ENCODE peak calls at places on chromosomes 13 and 19, in five cellular contexts. One of them, this sample, is unnamed.

GRCh38 chr13:74047925-74048324 is 86.3 kb downstream of the KLF12 start:
- DNase-seq in OCI-LY7: no peak
- DNase-seq in choroid plexus epithelial cell: peak
- DNase-seq in upper lobe of left lung: no peak
- DNase-seq in retinal pigment epithelial cell: no peak
- DNase-seq in this sample: no peak

GRCh38 chr13:85503797-85504196 is 295.4 kb downstream of the SLITRK6 start:
- DNase-seq in OCI-LY7: no peak
- DNase-seq in choroid plexus epithelial cell: peak
- DNase-seq in upper lobe of left lung: no peak
- DNase-seq in retinal pigment epithelial cell: peak
- DNase-seq in this sample: no peak

GRCh38 chr19:33064117-33064777 is 441 bp downstream of the RHPN2 start:
- DNase-seq in OCI-LY7: peak
- DNase-seq in choroid plexus epithelial cell: no peak
- DNase-seq in upper lobe of left lung: peak
- DNase-seq in retinal pigment epithelial cell: no peak
- DNase-seq in this sample: no peak

GRCh38 chr13:19153782-19154450 is 27.7 kb downstream of the TUBA3C start:
- DNase-seq in OCI-LY7: no peak
- DNase-seq in choroid plexus epithelial cell: no peak
- DNase-seq in upper lobe of left lung: peak
- DNase-seq in retinal pigment epithelial cell: no peak
- DNase-seq in this sample: no peak

GRCh38 chr19:5805465-5806132 is 732 bp downstream of the NRTN start:
- DNase-seq in OCI-LY7: peak
- DNase-seq in choroid plexus epithelial cell: peak
- DNase-seq in upper lobe of left lung: peak
- DNase-seq in retinal pigment epithelial cell: no peak
- DNase-seq in this sample: no peak

GRCh38 chr13:97273341-97273831 is 51.3 kb downstream of the MBNL2 start:
- DNase-seq in OCI-LY7: no peak
- DNase-seq in choroid plexus epithelial cell: no peak
- DNase-seq in upper lobe of left lung: no peak
- DNase-seq in retinal pigment epithelial cell: no peak
- DNase-seq in this sample: no peak

GRCh38 chr19:58557253-58558065 is 952 bp downstream of the UBE2M start:
- DNase-seq in OCI-LY7: no peak
- DNase-seq in choroid plexus epithelial cell: no peak
- DNase-seq in upper lobe of left lung: no peak
- DNase-seq in retinal pigment epithelial cell: no peak
- DNase-seq in this sample: no peak

GRCh38 chr19:53160350-53160749 is 1.5 kb upstream of the ZNF347 start:
- DNase-seq in OCI-LY7: no peak
- DNase-seq in choroid plexus epithelial cell: no peak
- DNase-seq in upper lobe of left lung: no peak
- DNase-seq in retinal pigment epithelial cell: no peak
- DNase-seq in this sample: no peak

GRCh38 chr19:36213793-36214387 is 575 bp downstream of the ZNF565 start:
- DNase-seq in OCI-LY7: no peak
- DNase-seq in choroid plexus epithelial cell: no peak
- DNase-seq in upper lobe of left lung: no peak
- DNase-seq in retinal pigment epithelial cell: no peak
- DNase-seq in this sample: no peak

GRCh38 chr13:49292742-49293498 is 45.2 kb downstream of the CDADC1 start:
- DNase-seq in OCI-LY7: no peak
- DNase-seq in choroid plexus epithelial cell: peak
- DNase-seq in upper lobe of left lung: no peak
- DNase-seq in retinal pigment epithelial cell: peak
- DNase-seq in this sample: peak

GRCh38 chr13:100235311-100235901 is 146.5 kb downstream of the PCCA start:
- DNase-seq in OCI-LY7: peak
- DNase-seq in choroid plexus epithelial cell: peak
- DNase-seq in upper lobe of left lung: no peak
- DNase-seq in retinal pigment epithelial cell: peak
- DNase-seq in this sample: no peak

GRCh38 chr13:80862466-80862865 is 521.5 kb upstream of the SPRY2 start:
- DNase-seq in OCI-LY7: no peak
- DNase-seq in choroid plexus epithelial cell: peak
- DNase-seq in upper lobe of left lung: no peak
- DNase-seq in retinal pigment epithelial cell: no peak
- DNase-seq in this sample: no peak

GRCh38 chr13:45194081-45194939 is 6.5 kb downstream of the KCTD4 start:
- DNase-seq in OCI-LY7: no peak
- DNase-seq in choroid plexus epithelial cell: peak
- DNase-seq in upper lobe of left lung: no peak
- DNase-seq in retinal pigment epithelial cell: no peak
- DNase-seq in this sample: no peak

GRCh38 chr13:112781881-112782361 is 92.1 kb downstream of the ATP11A start:
- DNase-seq in OCI-LY7: no peak
- DNase-seq in choroid plexus epithelial cell: no peak
- DNase-seq in upper lobe of left lung: no peak
- DNase-seq in retinal pigment epithelial cell: no peak
- DNase-seq in this sample: no peak

GRCh38 chr19:23778566-23778965 is 19.9 kb upstream of the ZNF681 start:
- DNase-seq in OCI-LY7: no peak
- DNase-seq in choroid plexus epithelial cell: no peak
- DNase-seq in upper lobe of left lung: no peak
- DNase-seq in retinal pigment epithelial cell: no peak
- DNase-seq in this sample: no peak

GRCh38 chr13:97574926-97575325 is 141.0 kb downstream of the RAP2A start:
- DNase-seq in OCI-LY7: peak
- DNase-seq in choroid plexus epithelial cell: peak
- DNase-seq in upper lobe of left lung: no peak
- DNase-seq in retinal pigment epithelial cell: no peak
- DNase-seq in this sample: peak

GRCh38 chr13:112803422-112803821 is 113.6 kb downstream of the ATP11A start:
- DNase-seq in OCI-LY7: no peak
- DNase-seq in choroid plexus epithelial cell: no peak
- DNase-seq in upper lobe of left lung: no peak
- DNase-seq in retinal pigment epithelial cell: no peak
- DNase-seq in this sample: no peak

GRCh38 chr19:33393286-33394005 is 19.9 kb downstream of the CEBPG start:
- DNase-seq in OCI-LY7: no peak
- DNase-seq in choroid plexus epithelial cell: no peak
- DNase-seq in upper lobe of left lung: peak
- DNase-seq in retinal pigment epithelial cell: no peak
- DNase-seq in this sample: no peak

GRCh38 chr13:43573361-43573740 is 213.4 kb downstream of the ENOX1 start:
- DNase-seq in OCI-LY7: no peak
- DNase-seq in choroid plexus epithelial cell: peak
- DNase-seq in upper lobe of left lung: no peak
- DNase-seq in retinal pigment epithelial cell: peak
- DNase-seq in this sample: no peak

GRCh38 chr13:113964251-113964995 is 9.5 kb downstream of the C13orf46 start:
- DNase-seq in OCI-LY7: no peak
- DNase-seq in choroid plexus epithelial cell: no peak
- DNase-seq in upper lobe of left lung: peak
- DNase-seq in retinal pigment epithelial cell: no peak
- DNase-seq in this sample: no peak

GRCh38 chr19:10551698-10552301 is 8.1 kb downstream of the ATG4D start:
- DNase-seq in OCI-LY7: peak
- DNase-seq in choroid plexus epithelial cell: peak
- DNase-seq in upper lobe of left lung: no peak
- DNase-seq in retinal pigment epithelial cell: no peak
- DNase-seq in this sample: no peak

GRCh38 chr13:30355405-30355741 is 48.0 kb upstream of the KATNAL1 start:
- DNase-seq in OCI-LY7: peak
- DNase-seq in choroid plexus epithelial cell: no peak
- DNase-seq in upper lobe of left lung: peak
- DNase-seq in retinal pigment epithelial cell: no peak
- DNase-seq in this sample: no peak

GRCh38 chr13:24648271-24648670 is 31.9 kb upstream of the ATP12A start:
- DNase-seq in OCI-LY7: no peak
- DNase-seq in choroid plexus epithelial cell: no peak
- DNase-seq in upper lobe of left lung: no peak
- DNase-seq in retinal pigment epithelial cell: no peak
- DNase-seq in this sample: no peak

GRCh38 chr13:30113983-30114491 is 193.3 kb downstream of the KATNAL1 start:
- DNase-seq in OCI-LY7: no peak
- DNase-seq in choroid plexus epithelial cell: no peak
- DNase-seq in upper lobe of left lung: no peak
- DNase-seq in retinal pigment epithelial cell: no peak
- DNase-seq in this sample: no peak

GRCh38 chr13:94595006-94595942 is 678 bp downstream of the TGDS start:
- DNase-seq in OCI-LY7: peak
- DNase-seq in choroid plexus epithelial cell: peak
- DNase-seq in upper lobe of left lung: no peak
- DNase-seq in retinal pigment epithelial cell: no peak
- DNase-seq in this sample: no peak

GRCh38 chr19:49817964-49818690 is at the start of gene MED25:
- DNase-seq in OCI-LY7: peak
- DNase-seq in choroid plexus epithelial cell: peak
- DNase-seq in upper lobe of left lung: peak
- DNase-seq in retinal pigment epithelial cell: peak
- DNase-seq in this sample: peak

GRCh38 chr19:14418743-14419037 is 451 bp downstream of the DDX39A start:
- DNase-seq in OCI-LY7: no peak
- DNase-seq in choroid plexus epithelial cell: no peak
- DNase-seq in upper lobe of left lung: no peak
- DNase-seq in retinal pigment epithelial cell: no peak
- DNase-seq in this sample: no peak

GRCh38 chr19:31633014-31633413 is 283.8 kb upstream of the TSHZ3 start:
- DNase-seq in OCI-LY7: no peak
- DNase-seq in choroid plexus epithelial cell: no peak
- DNase-seq in upper lobe of left lung: no peak
- DNase-seq in retinal pigment epithelial cell: no peak
- DNase-seq in this sample: no peak

DNA sequence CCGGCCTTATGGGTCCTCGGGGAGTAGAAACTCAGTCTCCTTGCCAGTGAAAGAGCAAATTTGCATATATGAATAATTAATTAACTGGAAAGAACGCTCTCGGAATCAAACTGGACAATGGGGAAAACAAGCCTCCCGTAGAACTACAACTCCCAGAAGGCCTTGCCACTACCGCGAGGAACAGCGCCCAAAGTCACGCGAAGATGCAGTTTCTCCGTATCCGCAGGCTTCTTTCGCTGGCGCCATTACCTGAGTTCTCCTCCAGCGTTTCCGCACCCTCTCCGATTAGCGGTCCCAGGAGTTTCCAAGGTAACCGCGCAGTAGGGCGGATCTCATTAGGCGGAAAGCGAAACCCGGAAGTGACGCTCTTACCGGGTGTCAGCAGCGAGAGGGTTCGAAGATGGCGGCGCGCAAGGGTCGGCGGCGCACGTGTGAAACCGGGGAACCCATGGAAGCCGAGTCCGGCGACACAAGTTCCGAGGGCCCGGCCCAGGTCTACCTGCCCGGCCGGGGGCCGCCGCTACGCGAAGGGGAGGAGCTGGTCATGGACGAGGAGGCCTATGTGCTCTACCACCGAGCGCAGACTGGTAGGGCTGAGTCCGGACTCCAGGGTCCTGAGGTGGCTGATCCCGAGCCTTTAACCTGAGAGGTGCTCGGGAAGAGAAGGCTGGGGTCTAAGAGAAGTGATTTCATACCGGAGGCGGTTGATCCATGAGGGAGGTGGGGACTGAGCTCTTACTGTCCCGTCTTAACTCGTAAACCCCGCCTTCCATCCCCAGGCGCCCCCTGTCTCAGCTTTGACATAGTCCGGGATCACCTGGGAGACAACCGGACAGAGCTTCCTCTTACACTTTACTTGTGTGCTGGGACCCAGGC is at the start of gene GRWD1:
- DNase-seq in OCI-LY7: peak
- DNase-seq in choroid plexus epithelial cell: peak
- DNase-seq in upper lobe of left lung: peak
- DNase-seq in retinal pigment epithelial cell: peak
- DNase-seq in this sample: peak
- TF ChIP-seq CTCF in OCI-LY7: peak
- TF ChIP-seq CTCF in choroid plexus epithelial cell: peak
- TF ChIP-seq CTCF in upper lobe of left lung: no peak
- TF ChIP-seq CTCF in retinal pigment epithelial cell: peak
- TF ChIP-seq CTCF in this sample: peak

GRCh38 chr13:50575138-50575537 is 268.4 kb downstream of the DLEU7 start:
- DNase-seq in OCI-LY7: no peak
- DNase-seq in choroid plexus epithelial cell: no peak
- DNase-seq in upper lobe of left lung: no peak
- DNase-seq in retinal pigment epithelial cell: no peak
- DNase-seq in this sample: no peak
- H3K4me3 ChIP-seq in OCI-LY7: no peak
- H3K4me3 ChIP-seq in choroid plexus epithelial cell: no peak
- H3K4me3 ChIP-seq in upper lobe of left lung: no peak
- H3K4me3 ChIP-seq in retinal pigment epithelial cell: no peak
- H3K4me3 ChIP-seq in this sample: no peak

DNA sequence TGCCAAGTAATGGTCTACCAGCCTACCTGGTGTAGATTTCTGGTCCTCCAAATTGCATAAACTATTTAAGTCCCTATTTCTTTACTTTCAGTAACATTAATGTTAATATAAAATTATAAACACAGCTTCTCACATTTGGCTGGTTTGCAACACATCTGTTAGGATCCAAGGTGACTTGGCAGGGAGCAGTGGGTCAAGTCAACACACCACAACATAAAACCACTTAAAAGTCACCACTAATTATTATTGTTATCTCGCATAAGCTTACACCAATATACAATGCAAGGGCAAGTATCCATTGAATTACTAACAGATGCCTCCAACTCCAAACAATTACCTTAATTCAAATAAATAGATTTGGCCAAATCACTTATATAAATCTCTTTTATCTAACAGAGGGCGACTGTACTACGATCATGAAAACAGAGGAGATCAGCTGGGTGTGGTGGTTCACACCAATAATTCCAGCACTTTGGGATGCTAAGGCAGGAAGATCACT is 74.7 kb downstream of the FGF14 start:
- DNase-seq in OCI-LY7: no peak
- DNase-seq in choroid plexus epithelial cell: no peak
- DNase-seq in upper lobe of left lung: no peak
- DNase-seq in retinal pigment epithelial cell: no peak
- DNase-seq in this sample: no peak
- TF ChIP-seq CTCF in OCI-LY7: no peak
- TF ChIP-seq CTCF in choroid plexus epithelial cell: no peak
- TF ChIP-seq CTCF in upper lobe of left lung: no peak
- TF ChIP-seq CTCF in retinal pigment epithelial cell: no peak
- TF ChIP-seq CTCF in this sample: no peak

DNA sequence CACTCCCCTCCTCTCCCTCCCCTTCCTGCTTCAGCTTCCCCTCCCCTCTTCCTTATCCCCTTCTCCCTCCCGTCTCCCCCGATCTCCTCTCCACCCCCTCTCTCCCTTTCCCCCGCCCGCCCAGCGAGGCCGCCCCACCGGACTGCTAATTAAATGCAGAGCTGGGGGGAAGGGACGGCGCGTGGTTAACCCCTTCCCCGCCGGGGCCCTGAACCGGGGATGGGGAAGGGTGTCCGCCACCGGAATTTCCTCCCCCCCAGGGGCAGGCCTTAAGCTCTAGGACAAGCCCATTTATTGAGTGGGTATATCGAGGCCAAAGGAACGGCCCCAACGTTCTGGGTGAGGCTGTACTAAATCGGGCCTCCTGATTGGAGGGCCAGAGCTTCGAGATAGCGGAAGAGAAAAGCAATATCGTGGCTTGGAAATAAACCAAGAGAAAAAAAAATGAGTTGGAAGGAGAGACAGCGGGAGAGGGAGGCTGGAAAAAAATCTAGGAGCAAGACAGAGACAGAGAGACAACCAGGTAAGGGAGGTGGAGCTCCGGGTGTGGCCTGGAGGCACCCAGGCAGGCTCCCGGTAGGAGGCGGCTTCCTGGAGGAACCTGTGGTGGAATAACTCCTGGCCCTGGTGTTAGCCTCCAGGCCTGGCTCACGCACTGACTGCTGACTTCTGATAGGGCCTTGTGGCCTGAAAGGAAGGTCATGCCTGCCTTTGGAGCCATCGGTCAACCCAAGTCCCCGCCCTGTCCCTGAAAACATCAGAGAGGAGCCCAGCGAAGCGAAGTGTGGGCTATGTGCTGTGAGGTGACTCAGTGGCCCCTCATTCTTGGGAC is 11.6 kb upstream of the JUND start:
- DNase-seq in OCI-LY7: peak
- DNase-seq in choroid plexus epithelial cell: peak
- DNase-seq in upper lobe of left lung: peak
- DNase-seq in retinal pigment epithelial cell: no peak
- DNase-seq in this sample: no peak
- H3K4me3 ChIP-seq in OCI-LY7: peak
- H3K4me3 ChIP-seq in choroid plexus epithelial cell: peak
- H3K4me3 ChIP-seq in upper lobe of left lung: peak
- H3K4me3 ChIP-seq in retinal pigment epithelial cell: peak
- H3K4me3 ChIP-seq in this sample: peak